ENCODE peak calls at places on chromosome 10, in ten cellular contexts. L is stimulated activated CD4-positive, alpha-beta T cell treated with anti-CD3 and anti-CD28 coated beads, Interleukin-4, amount 100 ng/mL, for 1 hour; O is breast epithelium; J is iPS-NIHi11; S is GM04503; N is neural crest cell; Q is ELF-1; U is T-helper 2 cell; C is A549; X is ovary. P is an unnamed sample.

GRCh38 chr10:137031-137430 is 1.8 kb downstream of the ZMYND11 start:
- DNase-seq in L (peak), O (no peak), J (peak), S (no peak), N (no peak), Q (peak), U (peak), C (peak), X (no peak), P (no peak)

GRCh38 chr10:122301055-122301810 is 30.1 kb downstream of the BTBD16 start:
- DNase-seq in L (no peak), O (no peak), J (no peak), S (peak), N (no peak), Q (no peak), U (no peak), C (no peak), X (no peak), P (no peak)

GRCh38 chr10:104267721-104268690 is 978 bp upstream of the GSTO2 start:
- DNase-seq in L (peak), O (no peak), J (no peak), S (no peak), N (no peak), Q (no peak), U (no peak), C (no peak), X (no peak), P (no peak)

GRCh38 chr10:93570383-93570782 is 3.9 kb downstream of the FFAR4 start:
- DNase-seq in L (no peak), O (no peak), J (no peak), S (no peak), N (no peak), Q (no peak), U (no peak), C (no peak), X (no peak), P (no peak)

GRCh38 chr10:50325449-50326188 is 74.3 kb upstream of the ASAH2 start:
- DNase-seq in L (no peak), O (peak), J (peak), S (peak), N (no peak), Q (peak), U (no peak), C (peak), X (peak), P (no peak)

GRCh38 chr10:33376976-33377657 is 42.6 kb upstream of the NRP1 start:
- DNase-seq in L (no peak), O (no peak), J (no peak), S (no peak), N (no peak), Q (no peak), U (no peak), C (peak), X (no peak), P (no peak)

GRCh38 chr10:132163278-132163765 is 23.4 kb upstream of the DPYSL4 start:
- DNase-seq in L (peak), O (no peak), J (peak), S (no peak), N (peak), Q (peak), U (peak), C (peak), X (no peak), P (no peak)

GRCh38 chr10:28849821-28850220 is 172.5 kb downstream of the BAMBI start:
- DNase-seq in L (no peak), O (no peak), J (no peak), S (no peak), N (no peak), Q (no peak), U (no peak), C (no peak), X (no peak), P (no peak)

GRCh38 chr10:123507298-123507697 is 158.9 kb upstream of the GPR26 start:
- DNase-seq in L (no peak), O (no peak), J (no peak), S (no peak), N (no peak), Q (no peak), U (no peak), C (no peak), X (no peak), P (no peak)

GRCh38 chr10:58237014-58237830 is 30.5 kb downstream of the IPMK start:
- DNase-seq in L (no peak), O (no peak), J (no peak), S (peak), N (no peak), Q (no peak), U (no peak), C (peak), X (no peak), P (no peak)

GRCh38 chr10:47441973-47442750 is 41.8 kb downstream of the ANXA8 start:
- DNase-seq in L (no peak), O (peak), J (no peak), S (no peak), N (no peak), Q (no peak), U (no peak), C (no peak), X (no peak), P (no peak)

GRCh38 chr10:124629410-124629809 is 114.8 kb downstream of the FAM53B start:
- DNase-seq in L (no peak), O (no peak), J (no peak), S (no peak), N (no peak), Q (no peak), U (no peak), C (no peak), X (no peak), P (peak)

GRCh38 chr10:100612601-100613595 is 77.2 kb downstream of the HIF1AN start:
- DNase-seq in L (no peak), O (no peak), J (no peak), S (no peak), N (no peak), Q (no peak), U (no peak), C (no peak), X (no peak), P (no peak)

GRCh38 chr10:131779661-131780394 is 121.0 kb upstream of the PPP2R2D start:
- DNase-seq in L (no peak), O (no peak), J (no peak), S (no peak), N (no peak), Q (no peak), U (no peak), C (no peak), X (no peak), P (no peak)

GRCh38 chr10:132476146-132477065 is 61.2 kb upstream of the INPP5A start:
- DNase-seq in L (no peak), O (no peak), J (no peak), S (no peak), N (no peak), Q (no peak), U (no peak), C (no peak), X (no peak), P (no peak)

GRCh38 chr10:21076381-21076780 is 179.3 kb upstream of the NEBL start:
- DNase-seq in L (no peak), O (no peak), J (no peak), S (no peak), N (no peak), Q (no peak), U (no peak), C (no peak), X (no peak), P (no peak)

GRCh38 chr10:29588640-29589421 is 45.9 kb downstream of the SVIL start:
- DNase-seq in L (no peak), O (no peak), J (no peak), S (no peak), N (no peak), Q (peak), U (no peak), C (no peak), X (no peak), P (no peak)